ENCODE peak calls at places on chromosomes 16 and 17, in six cellular contexts. L is breast epithelium, G is testis, S is A549, A is transverse colon, O is ovary. U is an unnamed sample.

GRCh38 chr16:29645699-29646187 is 17.3 kb upstream of the SPN start:
- DNase-seq in A (no peak), G (no peak), S (peak; percentile 76), O (no peak), L (no peak), U (no peak)

GRCh38 chr16:1434644-1435592 is 4.0 kb downstream of the PERCC1 start:
- DNase-seq in A (no peak), S (no peak), G (no peak), L (no peak), O (no peak), U (no peak)

GRCh38 chr16:15777533-15778203 is 79.2 kb downstream of the MYH11 start:
- DNase-seq in L (no peak), A (no peak), G (peak; percentile 58), S (peak; percentile 79), O (no peak), U (no peak)

GRCh38 chr17:17021194-17021863 is 20.9 kb upstream of the MPRIP start:
- DNase-seq in A (peak; percentile 54), O (peak; percentile 22), S (peak; percentile 96), G (peak; percentile 86), L (peak; percentile 67), U (no peak)

GRCh38 chr17:67174190-67174589 is 70.8 kb downstream of the HELZ start:
- DNase-seq in O (no peak), S (no peak), L (no peak), A (no peak), G (no peak), U (no peak)

GRCh38 chr16:4580245-4580644 is 24.1 kb downstream of the C16orf96 start:
- DNase-seq in S (peak; percentile 48), L (no peak), O (no peak), A (no peak), G (no peak), U (no peak)

GRCh38 chr16:88783391-88784073 is 1.5 kb downstream of the PIEZO1 start:
- DNase-seq in O (peak; percentile 49), G (no peak), A (no peak), S (no peak), L (no peak), U (no peak)

GRCh38 chr17:65601881-65602280 is 40.4 kb upstream of the AXIN2 start:
- DNase-seq in G (no peak), O (no peak), L (no peak), A (no peak), S (no peak), U (no peak)

GRCh38 chr16:49947907-49948678 is 76.9 kb upstream of the CNEP1R1 start:
- DNase-seq in G (no peak), O (no peak), A (no peak), S (no peak), L (no peak), U (no peak)

GRCh38 chr16:67833418-67834241 is 8.5 kb upstream of the THAP11 start:
- DNase-seq in O (peak; percentile 96), A (peak; percentile 96), L (peak; percentile 83), S (peak; percentile 86), G (peak; percentile 97), U (peak; percentile 89)

GRCh38 chr17:13337864-13338371 is 263.8 kb downstream of the HS3ST3A1 start:
- DNase-seq in L (no peak), S (peak; percentile 62), O (no peak), G (peak; percentile 59), A (no peak), U (no peak)

GRCh38 chr16:68131813-68132706 is 46.9 kb downstream of the NFATC3 start:
- DNase-seq in L (no peak), G (no peak), A (no peak), O (no peak), S (no peak), U (no peak)

GRCh38 chr16:71737501-71737900 is 13.0 kb upstream of the PHLPP2 start:
- DNase-seq in S (no peak), G (no peak), O (no peak), L (no peak), A (no peak), U (no peak)

GRCh38 chr17:2282297-2282873 is 21.2 kb downstream of the SMG6 start:
- DNase-seq in L (no peak), A (no peak), S (peak; percentile 78), G (no peak), O (no peak), U (no peak)

GRCh38 chr17:35896011-35896587 is 15.9 kb upstream of the CCL5 start:
- DNase-seq in A (peak; percentile 17), L (no peak), S (no peak), G (no peak), O (no peak), U (no peak)

GRCh38 chr16:74447578-74447977 is 26.3 kb upstream of the CLEC18B start:
- DNase-seq in G (no peak), O (no peak), S (no peak), A (no peak), L (no peak), U (no peak)

DNA sequence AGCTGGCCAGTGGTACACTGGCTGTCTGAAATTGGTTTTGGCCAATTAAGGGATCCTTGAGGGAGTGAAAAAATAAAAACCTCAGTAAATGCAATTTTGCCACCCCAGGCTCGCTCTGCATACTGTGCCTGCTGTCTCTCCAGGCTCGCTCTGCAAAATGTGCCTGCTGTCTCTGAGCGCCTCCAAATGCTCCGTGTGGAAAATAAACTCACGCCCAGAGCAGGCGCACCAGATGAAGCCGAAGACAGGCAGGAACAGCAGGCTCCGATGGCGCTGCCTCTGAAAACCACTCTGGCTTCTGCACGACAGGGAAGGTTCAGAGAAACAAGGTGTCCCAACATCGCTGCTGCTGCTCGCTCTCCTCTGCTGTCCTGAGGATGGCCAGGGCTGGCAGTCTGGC is 29.1 kb downstream of the SNN start:
- DNase-seq in S (no peak), O (no peak), G (no peak), L (no peak), A (no peak), U (no peak)
- TF ChIP-seq POLR2A in S (no peak), O (no peak), G (no peak), L (no peak), A (no peak), U (no peak)

GRCh38 chr17:83186751-83187421 is 107.5 kb downstream of the METRNL start:
- DNase-seq in G (no peak), O (no peak), L (peak; percentile 7), S (no peak), A (no peak), U (no peak)
- H3K9me3 ChIP-seq in G (no peaks in the 10 kb centered on the region), O (no peaks in the 10 kb centered on the region), L (no peaks in the 10 kb centered on the region), S (peaks cover 3% of the 10 kb centered on the region), A (peaks cover 5% of the 10 kb centered on the region), U (no peaks in the 10 kb centered on the region)

DNA sequence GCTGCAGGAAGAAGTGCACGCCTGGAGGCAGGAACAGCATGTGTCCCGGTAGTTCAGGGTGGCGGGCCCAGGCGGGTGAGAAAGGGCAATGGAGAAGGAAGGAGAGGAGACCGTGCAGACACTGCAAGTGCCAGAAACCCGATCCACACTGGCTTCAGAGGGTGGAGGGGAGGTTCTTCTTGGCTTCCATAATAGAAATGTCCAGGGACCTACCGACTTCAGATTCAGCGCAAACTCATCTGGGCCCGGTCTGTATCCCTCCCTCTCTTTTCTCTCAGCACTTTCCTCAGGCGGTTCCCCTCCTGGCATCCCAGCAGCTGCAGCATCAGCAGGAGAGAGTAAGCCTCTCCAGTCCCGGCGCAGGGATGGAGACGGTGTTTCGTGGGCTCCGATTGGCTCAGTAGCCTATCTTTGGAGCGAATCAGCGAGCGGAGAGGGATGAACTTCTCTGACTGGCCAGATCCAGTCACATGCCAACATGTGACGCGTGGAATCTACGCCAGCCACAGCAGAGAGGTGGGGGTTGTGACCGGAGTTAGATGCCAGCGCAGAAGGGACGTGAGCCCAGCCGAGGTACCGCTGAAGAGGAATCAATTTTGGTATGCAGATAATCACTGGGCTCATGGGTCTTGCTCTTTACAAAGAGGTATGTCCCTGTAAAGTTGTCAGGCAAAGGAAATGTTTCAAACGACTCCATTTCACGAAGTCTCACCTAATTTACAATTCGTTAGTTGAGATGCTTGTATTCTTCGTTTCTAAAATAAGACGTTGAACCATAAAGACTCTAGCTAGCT is 1.9 kb upstream of the PRPSAP2 start:
- DNase-seq in S (peak; percentile 94), A (peak; percentile 94), O (peak; percentile 92), G (peak; percentile 97), L (peak; percentile 95), U (peak; percentile 94)
- TF ChIP-seq POLR2A in S (peak; percentile 81), A (peak; percentile 72), O (peak; percentile 94), G (peak; percentile 89), L (peak; percentile 76), U (peak; percentile 66)

DNA sequence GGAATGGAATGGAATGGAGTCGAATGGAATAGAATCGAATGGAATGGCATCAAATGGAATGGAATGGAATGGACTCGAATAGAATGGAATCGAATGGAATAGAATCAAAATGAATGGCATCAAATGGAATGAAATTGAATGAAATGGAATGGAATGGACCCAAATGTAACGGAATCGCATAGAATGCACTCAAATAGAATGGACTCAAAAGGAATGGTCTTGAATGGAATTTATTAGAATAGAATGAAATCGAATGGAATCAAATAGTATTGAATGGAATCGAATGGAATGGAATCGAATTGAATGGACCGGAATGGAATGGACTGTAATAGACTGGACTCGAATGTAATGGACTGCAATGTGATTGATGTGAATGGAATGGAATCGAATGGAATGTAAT is 501.4 kb upstream of the WSB1 start:
- DNase-seq in G (no peak), A (no peak), L (no peak), S (no peak), O (no peak), U (no peak)
- H3K9me3 ChIP-seq in G (no peaks in the 10 kb centered on the region), A (no peaks in the 10 kb centered on the region), L (peaks cover 97% of the 10 kb centered on the region), S (peaks cover 61% of the 10 kb centered on the region), O (peaks cover 10% of the 10 kb centered on the region), U (no peaks in the 10 kb centered on the region)

DNA sequence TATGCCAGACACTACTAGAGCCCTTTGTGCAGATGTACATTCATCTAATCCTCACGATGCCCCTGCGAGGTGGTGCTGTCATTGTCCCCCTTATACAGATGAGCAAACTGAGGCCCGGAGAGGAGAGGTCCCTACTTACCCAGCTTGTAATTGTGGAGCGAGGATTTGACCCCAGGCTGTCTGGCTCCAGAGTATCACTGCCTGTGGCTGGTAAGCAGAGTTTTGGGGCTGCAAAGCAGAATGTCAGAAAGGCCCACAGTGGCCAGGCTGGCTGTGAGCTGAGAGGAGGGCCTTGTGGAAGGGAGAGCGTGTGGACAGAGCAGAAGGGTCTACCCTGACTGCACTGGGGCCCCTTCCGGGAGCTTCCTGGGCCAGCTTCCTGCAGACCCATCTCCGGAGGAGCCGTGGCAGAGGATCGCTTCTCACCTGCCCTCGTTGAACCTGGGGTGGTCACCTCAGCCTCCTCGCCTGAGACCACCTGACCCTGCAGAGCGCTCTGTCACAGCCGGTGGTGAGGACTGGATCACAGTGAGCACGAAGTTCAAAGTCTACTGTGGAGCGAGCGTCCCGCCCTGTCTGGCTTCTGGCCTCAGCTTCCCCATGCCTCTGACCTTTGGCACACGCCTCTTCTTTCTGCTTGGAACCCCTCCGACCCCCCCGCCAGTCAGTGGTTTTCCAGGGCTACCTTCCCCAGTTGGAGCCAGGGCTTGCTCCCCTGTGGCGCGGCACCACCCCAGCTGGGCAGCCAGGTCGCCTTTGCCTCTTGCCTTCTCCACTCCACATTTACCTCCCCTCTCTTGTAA is 12.1 kb downstream of the CMIP start:
- DNase-seq in S (no peak), G (no peak), A (peak; percentile 77), L (no peak), O (no peak), U (no peak)
- TF ChIP-seq POLR2A in S (no peak), G (no peak), A (no peak), L (no peak), O (no peak), U (no peak)

DNA sequence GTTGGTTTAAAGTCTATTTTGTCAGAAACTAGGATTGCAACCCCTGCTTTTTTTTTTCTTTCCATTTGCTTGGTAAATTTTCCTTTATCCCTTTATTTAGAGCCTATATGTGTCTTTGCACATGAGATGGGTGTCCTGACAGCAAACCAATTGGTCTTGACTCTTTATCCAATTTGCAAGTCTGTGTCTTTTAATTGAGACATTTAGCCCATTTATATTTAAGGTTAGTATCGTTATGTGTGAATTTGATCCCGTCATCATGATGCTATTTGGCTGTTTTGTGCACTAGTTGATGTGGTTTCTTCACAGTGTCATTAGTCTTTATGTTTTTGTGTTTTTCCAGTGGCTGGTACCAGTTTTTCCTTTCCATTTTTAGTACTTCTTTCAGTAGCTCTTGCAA is 127.7 kb upstream of the ZNF267 start:
- DNase-seq in O (no peak), L (no peak), A (no peak), S (no peak), G (no peak), U (no peak)
- H3K9me3 ChIP-seq in O (peaks cover 40% of the 10 kb centered on the region), L (peaks cover 93% of the 10 kb centered on the region), A (peaks cover 82% of the 10 kb centered on the region), S (peaks cover 53% of the 10 kb centered on the region), G (no peaks in the 10 kb centered on the region), U (peaks cover 29% of the 10 kb centered on the region)

U was measured in gastrocnemius medialis.